ENCODE peak calls at places on chromosomes 6 and 20, in seven cellular contexts. M is left colon; D is heart left ventricle; A is mesenchymal stem cell; V is stimulated activated CD8-positive, alpha-beta memory T cell treated with anti-CD3 and anti-CD28 coated beads, Interleukin-4, amount 100 ng/mL, for 24 hours; K is activated CD4-positive, alpha-beta memory T cell treated with anti-CD3 and anti-CD28 coated beads, Interleukin-2, amount 10 ng/mL, durations not matched to agents 7 days and 5 days; L is natural killer cell treated with Interleukin-12 subunit alpha and Interleukin-12 subunit beta and Interleukin-15 and Interleukin-18, amount 100 ng/mL, for 72 hours. I is an unnamed sample.

GRCh38 chr20:7497985-7498384 is 442.3 kb downstream of the HAO1 start:
- DNase-seq in K (no peak), A (peak; percentile 61), M (no peak), V (no peak), L (no peak), D (no peak), I (peak; percentile 96)

GRCh38 chr6:114390176-114390575 is 47.4 kb upstream of the HS3ST5 start:
- DNase-seq in D (no peak), V (no peak), K (no peak), A (no peak), M (no peak), L (no peak), I (no peak)

GRCh38 chr6:121426686-121427085 is 8.8 kb upstream of the GJA1 start:
- DNase-seq in A (no peak), D (no peak), V (no peak), M (no peak), K (no peak), L (no peak), I (no peak)

GRCh38 chr6:55474386-55474785 is 104.6 kb downstream of the HMGCLL1 start:
- DNase-seq in D (no peak), L (no peak), A (no peak), V (no peak), M (no peak), K (no peak), I (no peak)

GRCh38 chr20:41340327-41341055 is at the start of gene LPIN3:
- DNase-seq in V (peak; percentile 30), L (peak; percentile 59), D (peak; percentile 90), M (peak; percentile 94), K (peak; percentile 65), A (peak; percentile 84), I (peak; percentile 95)

GRCh38 chr6:107539409-107539808 is 49.5 kb downstream of the SOBP start:
- DNase-seq in K (no peak), V (no peak), D (no peak), M (no peak), A (peak; percentile 32), L (no peak), I (peak; percentile 59)

GRCh38 chr20:31968299-31969126 is 562 bp downstream of the XKR7 start:
- DNase-seq in K (peak; percentile 84), V (peak; percentile 62), A (peak; percentile 76), D (peak; percentile 67), M (no peak), L (peak; percentile 86), I (peak; percentile 72)

GRCh38 chr6:153568601-153569000 is 437.5 kb upstream of the RGS17 start:
- DNase-seq in M (no peak), V (no peak), L (no peak), K (no peak), D (no peak), A (peak; percentile 33), I (no peak)

GRCh38 chr20:61162506-61162905 is 89.6 kb upstream of the CDH4 start:
- DNase-seq in A (no peak), M (no peak), D (no peak), V (no peak), K (no peak), L (no peak), I (no peak)

GRCh38 chr20:1998715-1999114 is 4.9 kb upstream of the PDYN start:
- DNase-seq in L (no peak), A (no peak), K (no peak), M (no peak), D (no peak), V (no peak), I (no peak)

GRCh38 chr6:135962731-135963130 is 111.2 kb downstream of the PDE7B start:
- DNase-seq in K (no peak), A (no peak), M (no peak), V (no peak), D (no peak), L (no peak), I (peak; percentile 55)

GRCh38 chr6:84522135-84522535 is 242.3 kb downstream of the TBX18 start:
- DNase-seq in K (no peak), V (no peak), L (no peak), D (no peak), M (no peak), A (peak; percentile 83), I (peak; percentile 49)

GRCh38 chr20:38337561-38338140 is 8.6 kb upstream of the LBP start:
- DNase-seq in M (no peak), V (no peak), A (peak; percentile 9), D (no peak), K (peak; percentile 21), L (no peak), I (peak; percentile 27)

GRCh38 chr6:30711758-30712380 is 5.2 kb downstream of the MDC1 start:
- DNase-seq in A (no peak), K (peak; percentile 28), L (no peak), D (no peak), V (no peak), M (no peak), I (no peak)

GRCh38 chr20:57244221-57244585 is 22.2 kb downstream of the BMP7 start:
- DNase-seq in M (no peak), V (no peak), D (no peak), A (no peak), K (no peak), L (peak; percentile 39), I (no peak)

GRCh38 chr6:32082951-32083350 is 26.2 kb downstream of the TNXB start:
- DNase-seq in D (no peak), A (no peak), K (no peak), L (no peak), M (no peak), V (no peak), I (no peak)

I was measured in kidney tubule cell.